ENCODE peak calls at places on chromosomes 11 and 22, in four cellular contexts. L, N, F and Z are unnamed samples.

GRCh38 chr11:3942956-3943497 is 87.6 kb downstream of the STIM1 start:
- DNase-seq in L (no peak), N (peak), F (no peak), Z (no peak)

GRCh38 chr11:128182844-128183243 is 404.5 kb downstream of the ETS1 start:
- DNase-seq in L (no peak), N (no peak), F (no peak), Z (no peak)

GRCh38 chr11:61888043-61888442 is 3.3 kb downstream of the FADS3 start:
- DNase-seq in L (no peak), N (peak), F (no peak), Z (peak)

GRCh38 chr11:45056529-45056928 is 89.9 kb upstream of the PRDM11 start:
- DNase-seq in L (no peak), N (no peak), F (no peak), Z (no peak)

GRCh38 chr22:22698263-22698750 is 53.9 kb downstream of the GGTLC2 start:
- DNase-seq in L (peak), N (no peak), F (no peak), Z (no peak)

GRCh38 chr11:44792171-44792570 is 65.4 kb downstream of the TSPAN18 start:
- DNase-seq in L (no peak), N (no peak), F (no peak), Z (no peak)

GRCh38 chr11:11814614-11815452 is 26.9 kb upstream of the USP47 start:
- DNase-seq in L (no peak), N (no peak), F (no peak), Z (no peak)

GRCh38 chr22:46596819-46597218 is 23.4 kb upstream of the GRAMD4 start:
- DNase-seq in L (no peak), N (no peak), F (peak), Z (no peak)

GRCh38 chr11:3732671-3733070 is 61.5 kb upstream of the CHRNA10 start:
- DNase-seq in L (no peak), N (peak), F (no peak), Z (no peak)

GRCh38 chr11:106714179-106714578 is 304.1 kb downstream of the GUCY1A2 start:
- DNase-seq in L (no peak), N (peak), F (no peak), Z (no peak)

GRCh38 chr22:28146401-28147304 is 227.6 kb upstream of the PITPNB start:
- DNase-seq in L (no peak), N (peak), F (no peak), Z (no peak)

GRCh38 chr11:68449951-68450350 is 10.6 kb upstream of the PPP6R3 start:
- DNase-seq in L (no peak), N (no peak), F (no peak), Z (no peak)

GRCh38 chr22:22446527-22446926 is 62.0 kb downstream of the ZNF280B start:
- DNase-seq in L (no peak), N (no peak), F (no peak), Z (no peak)

GRCh38 chr11:95375881-95376280 is 144.9 kb upstream of the SESN3 start:
- DNase-seq in L (no peak), N (peak), F (no peak), Z (no peak)

GRCh38 chr22:38756631-38757463 is 1.0 kb upstream of the SUN2 start:
- DNase-seq in L (no peak), N (no peak), F (no peak), Z (no peak)

GRCh38 chr22:46084943-46085830 is 65.1 kb upstream of the PPARA start:
- DNase-seq in L (no peak), N (no peak), F (peak), Z (peak)

GRCh38 chr11:72114570-72114969 is 2.1 kb upstream of the ANAPC15 start:
- DNase-seq in L (no peak), N (no peak), F (no peak), Z (peak)

GRCh38 chr11:59207988-59208432 is 4.7 kb downstream of the MPEG1 start:
- DNase-seq in L (no peak), N (peak), F (peak), Z (peak)